ENCODE peak calls at places on chromosomes 7 and 10, in nine cellular contexts. K, V, U, P, F, Y, Q, R and G are unnamed samples.

GRCh38 chr10:88089498-88089897 is 226.1 kb downstream of the PTEN start:
- DNase-seq in Y (no peak), Q (no peak), F (no peak), V (peak; percentile 98), K (no peak), U (no peak), R (peak; percentile 34), P (no peak), G (no peak)

GRCh38 chr10:132383751-132384181 is 13.2 kb upstream of the PWWP2B start:
- DNase-seq in V (no peak), Y (no peak), R (no peak), K (no peak), Q (no peak), F (no peak), P (no peak), U (no peak), G (no peak)

GRCh38 chr10:46546591-46547330 is 9.7 kb downstream of the GPRIN2 start:
- DNase-seq in U (no peak), V (no peak), K (no peak), F (no peak), R (no peak), Q (no peak), Y (no peak), P (no peak), G (peak; percentile 69)

GRCh38 chr10:76624470-76624869 is 1013.1 kb downstream of the KCNMA1 start:
- DNase-seq in Q (no peak), R (no peak), V (no peak), U (no peak), K (no peak), Y (no peak), F (no peak), P (no peak), G (no peak)

GRCh38 chr10:31759124-31759798 is 169.4 kb downstream of the ARHGAP12 start:
- DNase-seq in Q (no peak), U (no peak), Y (peak; percentile 55), F (no peak), V (peak; percentile 92), P (no peak), K (peak; percentile 16), R (peak; percentile 74), G (no peak)

GRCh38 chr10:96974348-96974747 is 142.2 kb downstream of the LCOR start:
- DNase-seq in Q (peak; percentile 15), F (no peak), K (no peak), U (no peak), V (no peak), R (no peak), P (no peak), Y (no peak), G (no peak)

GRCh38 chr7:16080131-16080530 is 341.2 kb downstream of the CRPPA start:
- DNase-seq in Q (no peak), R (no peak), V (no peak), K (no peak), Y (peak; percentile 57), U (no peak), F (no peak), P (no peak), G (no peak)

GRCh38 chr7:43591551-43592180 is 8.8 kb downstream of the STK17A start:
- DNase-seq in V (no peak), K (no peak), F (no peak), U (no peak), P (no peak), Y (peak; percentile 53), R (no peak), Q (peak; percentile 29), G (no peak)

GRCh38 chr10:110425684-110426293 is 71.9 kb upstream of the DUSP5 start:
- DNase-seq in V (no peak), Q (peak; percentile 99), F (no peak), P (peak; percentile 98), R (no peak), K (no peak), Y (peak; percentile 98), U (no peak), G (no peak)

GRCh38 chr7:1758859-1759521 is 88.9 kb downstream of the ELFN1 start:
- DNase-seq in P (no peak), U (no peak), V (no peak), F (no peak), Q (no peak), Y (no peak), K (no peak), R (no peak), G (no peak)

GRCh38 chr10:25867321-25867720 is 66.7 kb upstream of the MYO3A start:
- DNase-seq in U (no peak), V (peak; percentile 33), R (no peak), Y (peak; percentile 2), K (no peak), P (no peak), Q (no peak), F (no peak), G (no peak)